ENCODE peak calls at places on chromosomes 16 and 17, in nine cellular contexts. One of them, this sample, is unnamed.

GRCh38 chr17:47733047-47733413 is at the start of gene TBX21:
- DNase-seq in thoracic aorta: no peak
- DNase-seq in H7: peak
- DNase-seq in fibroblast of lung: no peak
- DNase-seq in adipocyte: peak
- DNase-seq in foreskin fibroblast: peak
- DNase-seq in CD4-positive, CD25-positive, alpha-beta regulatory T cell: peak
- DNase-seq in breast epithelium: peak
- DNase-seq in pancreas: peak
- DNase-seq in this sample: peak

GRCh38 chr16:89345663-89346150 is 128.2 kb downstream of the ZNF778 start:
- DNase-seq in CD4-positive, CD25-positive, alpha-beta regulatory T cell: no peak
- DNase-seq in pancreas: no peak
- DNase-seq in adipocyte: no peak
- DNase-seq in foreskin fibroblast: no peak
- DNase-seq in breast epithelium: no peak
- DNase-seq in fibroblast of lung: no peak
- DNase-seq in H7: peak
- DNase-seq in thoracic aorta: no peak
- DNase-seq in this sample: no peak

GRCh38 chr17:16477255-16477654 is 14.7 kb downstream of the LRRC75A start:
- DNase-seq in adipocyte: peak
- DNase-seq in pancreas: no peak
- DNase-seq in CD4-positive, CD25-positive, alpha-beta regulatory T cell: no peak
- DNase-seq in foreskin fibroblast: peak
- DNase-seq in H7: peak
- DNase-seq in breast epithelium: no peak
- DNase-seq in thoracic aorta: no peak
- DNase-seq in fibroblast of lung: peak
- DNase-seq in this sample: no peak

GRCh38 chr17:30345527-30346075 is 11.7 kb upstream of the TMIGD1 start:
- DNase-seq in H7: no peak
- DNase-seq in breast epithelium: no peak
- DNase-seq in adipocyte: no peak
- DNase-seq in fibroblast of lung: no peak
- DNase-seq in foreskin fibroblast: no peak
- DNase-seq in pancreas: no peak
- DNase-seq in thoracic aorta: no peak
- DNase-seq in CD4-positive, CD25-positive, alpha-beta regulatory T cell: no peak
- DNase-seq in this sample: no peak

GRCh38 chr17:2024572-2025219 is 438 bp downstream of the RTN4RL1 start:
- DNase-seq in fibroblast of lung: no peak
- DNase-seq in thoracic aorta: no peak
- DNase-seq in adipocyte: peak
- DNase-seq in foreskin fibroblast: no peak
- DNase-seq in breast epithelium: no peak
- DNase-seq in CD4-positive, CD25-positive, alpha-beta regulatory T cell: no peak
- DNase-seq in H7: peak
- DNase-seq in pancreas: no peak
- DNase-seq in this sample: no peak

GRCh38 chr17:78117027-78117981 is 11.3 kb downstream of the TMC6 start:
- DNase-seq in CD4-positive, CD25-positive, alpha-beta regulatory T cell: no peak
- DNase-seq in adipocyte: no peak
- DNase-seq in thoracic aorta: no peak
- DNase-seq in fibroblast of lung: no peak
- DNase-seq in foreskin fibroblast: peak
- DNase-seq in breast epithelium: no peak
- DNase-seq in pancreas: no peak
- DNase-seq in H7: peak
- DNase-seq in this sample: peak

GRCh38 chr17:45227101-45227591 is 5.5 kb downstream of the FMNL1 start:
- DNase-seq in pancreas: no peak
- DNase-seq in fibroblast of lung: peak
- DNase-seq in H7: peak
- DNase-seq in CD4-positive, CD25-positive, alpha-beta regulatory T cell: no peak
- DNase-seq in foreskin fibroblast: no peak
- DNase-seq in breast epithelium: no peak
- DNase-seq in adipocyte: no peak
- DNase-seq in thoracic aorta: no peak
- DNase-seq in this sample: peak

GRCh38 chr17:49992933-49993422 is 2.0 kb downstream of the DLX3 start:
- DNase-seq in breast epithelium: no peak
- DNase-seq in foreskin fibroblast: no peak
- DNase-seq in adipocyte: no peak
- DNase-seq in H7: no peak
- DNase-seq in pancreas: no peak
- DNase-seq in fibroblast of lung: no peak
- DNase-seq in CD4-positive, CD25-positive, alpha-beta regulatory T cell: no peak
- DNase-seq in thoracic aorta: no peak
- DNase-seq in this sample: no peak

GRCh38 chr17:16353702-16354174 is 469 bp upstream of the CENPV start:
- DNase-seq in thoracic aorta: no peak
- DNase-seq in pancreas: no peak
- DNase-seq in fibroblast of lung: no peak
- DNase-seq in CD4-positive, CD25-positive, alpha-beta regulatory T cell: no peak
- DNase-seq in H7: no peak
- DNase-seq in foreskin fibroblast: no peak
- DNase-seq in breast epithelium: no peak
- DNase-seq in adipocyte: peak
- DNase-seq in this sample: no peak

GRCh38 chr17:81409190-81409935 is 14.1 kb downstream of the BAHCC1 start:
- DNase-seq in H7: peak
- DNase-seq in thoracic aorta: no peak
- DNase-seq in breast epithelium: no peak
- DNase-seq in foreskin fibroblast: no peak
- DNase-seq in fibroblast of lung: no peak
- DNase-seq in adipocyte: no peak
- DNase-seq in CD4-positive, CD25-positive, alpha-beta regulatory T cell: no peak
- DNase-seq in pancreas: no peak
- DNase-seq in this sample: no peak

GRCh38 chr17:79944821-79945391 is 90.8 kb downstream of the TBC1D16 start:
- DNase-seq in CD4-positive, CD25-positive, alpha-beta regulatory T cell: no peak
- DNase-seq in fibroblast of lung: no peak
- DNase-seq in adipocyte: no peak
- DNase-seq in foreskin fibroblast: no peak
- DNase-seq in thoracic aorta: no peak
- DNase-seq in H7: no peak
- DNase-seq in breast epithelium: peak
- DNase-seq in pancreas: no peak
- DNase-seq in this sample: no peak

GRCh38 chr16:48057085-48057484 is 98.7 kb downstream of the ABCC12 start:
- DNase-seq in thoracic aorta: no peak
- DNase-seq in foreskin fibroblast: no peak
- DNase-seq in fibroblast of lung: peak
- DNase-seq in H7: no peak
- DNase-seq in breast epithelium: no peak
- DNase-seq in adipocyte: no peak
- DNase-seq in pancreas: no peak
- DNase-seq in CD4-positive, CD25-positive, alpha-beta regulatory T cell: no peak
- DNase-seq in this sample: no peak

GRCh38 chr16:27426423-27427408 is 24.7 kb downstream of the IL21R start:
- DNase-seq in foreskin fibroblast: peak
- DNase-seq in CD4-positive, CD25-positive, alpha-beta regulatory T cell: peak
- DNase-seq in fibroblast of lung: peak
- DNase-seq in breast epithelium: no peak
- DNase-seq in pancreas: peak
- DNase-seq in adipocyte: peak
- DNase-seq in thoracic aorta: no peak
- DNase-seq in H7: peak
- DNase-seq in this sample: peak

GRCh38 chr16:7736138-7736537 is 403.5 kb downstream of the RBFOX1 start:
- DNase-seq in fibroblast of lung: no peak
- DNase-seq in CD4-positive, CD25-positive, alpha-beta regulatory T cell: no peak
- DNase-seq in breast epithelium: no peak
- DNase-seq in adipocyte: no peak
- DNase-seq in thoracic aorta: no peak
- DNase-seq in H7: no peak
- DNase-seq in pancreas: no peak
- DNase-seq in foreskin fibroblast: no peak
- DNase-seq in this sample: no peak

GRCh38 chr17:49104511-49105074 is 28.0 kb upstream of the B4GALNT2 start:
- DNase-seq in pancreas: no peak
- DNase-seq in adipocyte: no peak
- DNase-seq in H7: no peak
- DNase-seq in fibroblast of lung: peak
- DNase-seq in thoracic aorta: no peak
- DNase-seq in foreskin fibroblast: peak
- DNase-seq in CD4-positive, CD25-positive, alpha-beta regulatory T cell: no peak
- DNase-seq in breast epithelium: no peak
- DNase-seq in this sample: no peak

GRCh38 chr17:72590882-72591499 is 470.2 kb downstream of the SOX9 start:
- DNase-seq in H7: no peak
- DNase-seq in foreskin fibroblast: no peak
- DNase-seq in thoracic aorta: no peak
- DNase-seq in adipocyte: no peak
- DNase-seq in fibroblast of lung: no peak
- DNase-seq in breast epithelium: no peak
- DNase-seq in CD4-positive, CD25-positive, alpha-beta regulatory T cell: no peak
- DNase-seq in pancreas: no peak
- DNase-seq in this sample: no peak
- H3K4me3 ChIP-seq in H7: peak
- H3K4me3 ChIP-seq in foreskin fibroblast: peak
- H3K4me3 ChIP-seq in thoracic aorta: peak
- H3K4me3 ChIP-seq in adipocyte: peak
- H3K4me3 ChIP-seq in fibroblast of lung: peak
- H3K4me3 ChIP-seq in breast epithelium: peak
- H3K4me3 ChIP-seq in CD4-positive, CD25-positive, alpha-beta regulatory T cell: no peak
- H3K4me3 ChIP-seq in pancreas: peak
- H3K4me3 ChIP-seq in this sample: peak

GRCh38 chr16:86619263-86619935 is 41.0 kb downstream of the FOXL1 start:
- DNase-seq in breast epithelium: no peak
- DNase-seq in H7: peak
- DNase-seq in thoracic aorta: no peak
- DNase-seq in adipocyte: no peak
- DNase-seq in foreskin fibroblast: peak
- DNase-seq in pancreas: no peak
- DNase-seq in CD4-positive, CD25-positive, alpha-beta regulatory T cell: no peak
- DNase-seq in fibroblast of lung: no peak
- DNase-seq in this sample: no peak
- H3K4me3 ChIP-seq in breast epithelium: no peak
- H3K4me3 ChIP-seq in H7: no peak
- H3K4me3 ChIP-seq in thoracic aorta: peak
- H3K4me3 ChIP-seq in adipocyte: peak
- H3K4me3 ChIP-seq in foreskin fibroblast: peak
- H3K4me3 ChIP-seq in pancreas: no peak
- H3K4me3 ChIP-seq in CD4-positive, CD25-positive, alpha-beta regulatory T cell: no peak
- H3K4me3 ChIP-seq in fibroblast of lung: peak
- H3K4me3 ChIP-seq in this sample: no peak

GRCh38 chr16:85463228-85463611 is 149.9 kb upstream of the GSE1 start:
- DNase-seq in breast epithelium: no peak
- DNase-seq in foreskin fibroblast: no peak
- DNase-seq in H7: peak
- DNase-seq in pancreas: no peak
- DNase-seq in CD4-positive, CD25-positive, alpha-beta regulatory T cell: no peak
- DNase-seq in fibroblast of lung: no peak
- DNase-seq in adipocyte: no peak
- DNase-seq in thoracic aorta: no peak
- DNase-seq in this sample: no peak

GRCh38 chr16:85463672-85464071 is 149.4 kb upstream of the GSE1 start:
- DNase-seq in H7: peak
- DNase-seq in breast epithelium: no peak
- DNase-seq in adipocyte: no peak
- DNase-seq in fibroblast of lung: no peak
- DNase-seq in foreskin fibroblast: no peak
- DNase-seq in thoracic aorta: no peak
- DNase-seq in pancreas: no peak
- DNase-seq in CD4-positive, CD25-positive, alpha-beta regulatory T cell: no peak
- DNase-seq in this sample: no peak

GRCh38 chr16:85460983-85461813 is 151.9 kb upstream of the GSE1 start:
- DNase-seq in CD4-positive, CD25-positive, alpha-beta regulatory T cell: no peak
- DNase-seq in H7: peak
- DNase-seq in breast epithelium: no peak
- DNase-seq in fibroblast of lung: peak
- DNase-seq in thoracic aorta: no peak
- DNase-seq in foreskin fibroblast: peak
- DNase-seq in pancreas: no peak
- DNase-seq in adipocyte: peak
- DNase-seq in this sample: no peak

GRCh38 chr16:85461814-85462404 is 151.2 kb upstream of the GSE1 start:
- DNase-seq in fibroblast of lung: peak
- DNase-seq in adipocyte: peak
- DNase-seq in CD4-positive, CD25-positive, alpha-beta regulatory T cell: no peak
- DNase-seq in H7: peak
- DNase-seq in thoracic aorta: no peak
- DNase-seq in foreskin fibroblast: peak
- DNase-seq in breast epithelium: no peak
- DNase-seq in pancreas: no peak
- DNase-seq in this sample: no peak

DNA sequence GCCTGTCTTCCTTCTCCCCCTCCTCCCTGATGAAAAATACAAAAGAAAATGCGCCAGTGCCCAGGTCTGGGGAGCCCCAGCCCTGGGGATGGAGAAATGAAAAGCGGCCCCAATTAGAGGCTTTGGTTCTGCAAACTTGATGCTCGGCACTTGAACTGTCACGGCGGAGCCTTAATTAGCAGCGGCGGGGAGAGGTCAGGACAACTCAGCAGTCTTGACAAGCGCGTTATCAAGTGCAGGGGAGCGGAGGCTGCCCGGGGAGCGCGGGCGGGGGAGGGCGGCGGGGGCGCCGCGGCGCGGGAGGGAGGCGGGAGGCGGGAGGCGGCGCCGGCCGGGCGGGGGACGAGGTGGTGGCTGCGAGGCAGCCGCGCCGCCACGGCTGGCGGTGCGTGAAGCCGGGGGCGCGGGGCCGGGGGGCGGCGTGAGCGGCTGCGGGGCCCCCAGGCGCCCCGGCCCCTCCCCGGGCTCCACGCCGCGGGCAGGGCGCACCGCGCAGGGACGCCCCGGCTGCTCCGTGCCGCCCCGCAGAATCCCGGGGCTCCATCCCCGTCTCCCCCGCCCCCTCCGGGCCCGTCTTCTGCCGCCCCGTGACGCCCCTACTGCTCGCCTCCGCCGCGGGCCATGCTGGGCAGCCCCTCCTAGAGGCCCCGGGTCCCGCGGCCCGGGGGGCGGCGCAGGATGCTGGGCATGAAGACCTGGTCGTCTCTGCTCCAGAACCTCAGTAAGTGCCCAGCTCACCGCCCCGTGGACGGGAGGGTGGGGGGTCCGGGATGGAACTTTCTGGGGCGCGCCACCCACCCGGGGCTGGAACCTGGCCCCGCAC is 150.5 kb upstream of the GSE1 start:
- DNase-seq in foreskin fibroblast: peak
- DNase-seq in thoracic aorta: no peak
- DNase-seq in fibroblast of lung: no peak
- DNase-seq in H7: peak
- DNase-seq in breast epithelium: no peak
- DNase-seq in pancreas: no peak
- DNase-seq in CD4-positive, CD25-positive, alpha-beta regulatory T cell: no peak
- DNase-seq in adipocyte: peak
- DNase-seq in this sample: no peak
- H3K4me3 ChIP-seq in foreskin fibroblast: peak
- H3K4me3 ChIP-seq in thoracic aorta: peak
- H3K4me3 ChIP-seq in fibroblast of lung: peak
- H3K4me3 ChIP-seq in H7: peak
- H3K4me3 ChIP-seq in breast epithelium: peak
- H3K4me3 ChIP-seq in pancreas: peak
- H3K4me3 ChIP-seq in CD4-positive, CD25-positive, alpha-beta regulatory T cell: no peak
- H3K4me3 ChIP-seq in adipocyte: peak
- H3K4me3 ChIP-seq in this sample: no peak

GRCh38 chr17:4785311-4786110 is 653 bp downstream of the VMO1 start:
- DNase-seq in pancreas: no peak
- DNase-seq in breast epithelium: no peak
- DNase-seq in CD4-positive, CD25-positive, alpha-beta regulatory T cell: no peak
- DNase-seq in adipocyte: no peak
- DNase-seq in H7: peak
- DNase-seq in thoracic aorta: no peak
- DNase-seq in fibroblast of lung: no peak
- DNase-seq in foreskin fibroblast: peak
- DNase-seq in this sample: peak
- H3K4me3 ChIP-seq in pancreas: peak
- H3K4me3 ChIP-seq in breast epithelium: peak
- H3K4me3 ChIP-seq in CD4-positive, CD25-positive, alpha-beta regulatory T cell: no peak
- H3K4me3 ChIP-seq in adipocyte: peak
- H3K4me3 ChIP-seq in H7: no peak
- H3K4me3 ChIP-seq in thoracic aorta: peak
- H3K4me3 ChIP-seq in fibroblast of lung: peak
- H3K4me3 ChIP-seq in foreskin fibroblast: peak
- H3K4me3 ChIP-seq in this sample: no peak